ENCODE peak calls at places on chromosomes 13 and 19, in eight cellular contexts. Y, X, L, B, F, O, M and E are unnamed samples.

GRCh38 chr19:56988271-56988670 is 131.5 kb upstream of the USP29 start:
- DNase-seq in B (no peak), F (no peak), Y (no peak), O (no peak), X (no peak), M (no peak), L (no peak), E (no peak)

GRCh38 chr13:44040070-44040753 is 160.5 kb downstream of the LACC1 start:
- DNase-seq in M (no peak), F (peak), B (no peak), L (no peak), O (no peak), X (no peak), Y (no peak), E (peak)

GRCh38 chr13:74103196-74103595 is 31.0 kb downstream of the KLF12 start:
- DNase-seq in M (no peak), Y (no peak), B (no peak), L (no peak), X (no peak), O (no peak), F (no peak), E (no peak)

GRCh38 chr19:10552596-10553053 is 8.9 kb downstream of the ATG4D start:
- DNase-seq in M (peak), Y (no peak), L (no peak), O (peak), F (no peak), X (no peak), B (peak), E (no peak)

GRCh38 chr19:29666634-29667389 is 1.6 kb downstream of the PLEKHF1 start:
- DNase-seq in O (peak), L (no peak), X (peak), B (peak), M (peak), Y (no peak), F (peak), E (peak)

GRCh38 chr13:43279696-43280095 is 256.3 kb downstream of the DNAJC15 start:
- DNase-seq in B (no peak), M (no peak), X (no peak), F (no peak), Y (no peak), L (no peak), O (no peak), E (no peak)

GRCh38 chr19:4403005-4403761 is 743 bp downstream of the CHAF1A start:
- DNase-seq in O (no peak), L (no peak), X (no peak), M (peak), B (peak), Y (no peak), F (no peak), E (no peak)

GRCh38 chr19:19179548-19180441 is 9.7 kb upstream of the MEF2B start:
- DNase-seq in L (no peak), M (no peak), F (peak), Y (no peak), B (no peak), O (no peak), X (no peak), E (no peak)

GRCh38 chr13:112885782-112886268 is 83.2 kb upstream of the MCF2L start:
- DNase-seq in Y (peak), L (no peak), M (peak), B (no peak), X (no peak), O (peak), F (peak), E (peak)

GRCh38 chr13:43095771-43096719 is 72.7 kb downstream of the DNAJC15 start:
- DNase-seq in L (no peak), F (no peak), B (no peak), X (no peak), O (peak), Y (no peak), M (no peak), E (no peak)

GRCh38 chr19:3095375-3096191 is 1.4 kb downstream of the GNA11 start:
- DNase-seq in B (no peak), L (no peak), X (no peak), F (no peak), O (peak), M (peak), Y (peak), E (no peak)

GRCh38 chr19:48330012-48330681 is 4.8 kb downstream of the EMP3 start:
- DNase-seq in Y (peak), B (no peak), M (peak), O (no peak), X (peak), F (no peak), L (no peak), E (no peak)

GRCh38 chr19:12052057-12052570 is 647 bp downstream of the ZNF878 start:
- DNase-seq in L (no peak), F (peak), Y (peak), X (no peak), B (no peak), O (no peak), M (peak), E (peak)

GRCh38 chr19:36049080-36049698 is 4.9 kb downstream of the THAP8 start:
- DNase-seq in L (no peak), M (no peak), F (no peak), O (no peak), Y (no peak), B (no peak), X (no peak), E (no peak)

GRCh38 chr19:28913626-28914025 is 299.3 kb downstream of the UQCRFS1 start:
- DNase-seq in Y (no peak), F (no peak), M (no peak), B (no peak), O (no peak), X (no peak), L (no peak), E (no peak)

GRCh38 chr19:1855040-1855827 is 7.0 kb upstream of the REXO1 start:
- DNase-seq in B (peak), M (peak), Y (no peak), X (peak), F (peak), L (no peak), O (peak), E (peak)

GRCh38 chr13:33678906-33679657 is 138.9 kb upstream of the RFC3 start:
- DNase-seq in O (no peak), Y (no peak), M (peak), X (peak), F (peak), L (no peak), B (no peak), E (no peak)

GRCh38 chr13:108267338-108267737 is 2.2 kb upstream of the TNFSF13B start:
- DNase-seq in O (no peak), B (no peak), M (no peak), X (no peak), Y (no peak), L (no peak), F (no peak), E (no peak)